ENCODE peak calls at places on chromosome 20, in seven cellular contexts. F is PC-3, Y is GM12865, Q is glutamatergic neuron, B is fibroblast of the conjunctiva, X is EL, V is Right ventricle myocardium superior. A is an unnamed sample.

GRCh38 chr20:44886828-44887227 is 1.3 kb downstream of the YWHAB start:
- DNase-seq in F (no peak), Y (no peak), Q (no peak), B (no peak), X (no peak), V (no peak), A (no peak)

GRCh38 chr20:11473971-11474370 is 443.7 kb upstream of the BTBD3 start:
- DNase-seq in F (no peak), Y (no peak), Q (no peak), B (no peak), X (no peak), V (no peak), A (no peak)

GRCh38 chr20:36676701-36677421 is 30.9 kb upstream of the SLA2 start:
- DNase-seq in F (no peak), Y (no peak), Q (peak), B (no peak), X (no peak), V (no peak), A (no peak)

GRCh38 chr20:11777861-11778570 is 139.7 kb upstream of the BTBD3 start:
- DNase-seq in F (peak), Y (no peak), Q (no peak), B (no peak), X (peak), V (no peak), A (no peak)

GRCh38 chr20:51511861-51512619 is 30.5 kb downstream of the NFATC2 start:
- DNase-seq in F (no peak), Y (no peak), Q (no peak), B (no peak), X (peak), V (no peak), A (no peak)

GRCh38 chr20:38346247-38346651 is at the start of gene LBP:
- DNase-seq in F (no peak), Y (no peak), Q (no peak), B (no peak), X (no peak), V (no peak), A (no peak)

GRCh38 chr20:20174089-20174835 is 121.9 kb downstream of the CFAP61 start:
- DNase-seq in F (peak), Y (no peak), Q (no peak), B (no peak), X (no peak), V (no peak), A (no peak)

GRCh38 chr20:55678126-55678525 is 327.2 kb downstream of the CBLN4 start:
- DNase-seq in F (no peak), Y (no peak), Q (no peak), B (no peak), X (no peak), V (no peak), A (no peak)

GRCh38 chr20:23320317-23320716 is 30.3 kb upstream of the NXT1 start:
- DNase-seq in F (peak), Y (peak), Q (no peak), B (no peak), X (no peak), V (no peak), A (no peak)